ENCODE peak calls at places on chromosomes 6 and 20, in seven cellular contexts. One of them, this sample, is unnamed.

GRCh38 chr6:48560408-48560807 is 449.4 kb upstream of the PTCHD4 start:
- DNase-seq in ovary: no peak
- DNase-seq in ascending aorta: no peak
- DNase-seq in body of pancreas: no peak
- DNase-seq in CD8-positive, alpha-beta T cell: no peak
- DNase-seq in colonic mucosa: no peak
- DNase-seq in foreskin fibroblast: peak
- DNase-seq in this sample: no peak

GRCh38 chr6:12339808-12340487 is 49.8 kb downstream of the EDN1 start:
- DNase-seq in ovary: no peak
- DNase-seq in ascending aorta: no peak
- DNase-seq in body of pancreas: no peak
- DNase-seq in CD8-positive, alpha-beta T cell: no peak
- DNase-seq in colonic mucosa: no peak
- DNase-seq in foreskin fibroblast: no peak
- DNase-seq in this sample: no peak

GRCh38 chr6:159874475-159874874 is 16.3 kb upstream of the MAS1 start:
- DNase-seq in ovary: peak
- DNase-seq in ascending aorta: no peak
- DNase-seq in body of pancreas: peak
- DNase-seq in CD8-positive, alpha-beta T cell: no peak
- DNase-seq in colonic mucosa: no peak
- DNase-seq in foreskin fibroblast: peak
- DNase-seq in this sample: no peak

GRCh38 chr6:136656121-136656520 is 105.9 kb upstream of the MAP7 start:
- DNase-seq in ovary: no peak
- DNase-seq in ascending aorta: no peak
- DNase-seq in body of pancreas: no peak
- DNase-seq in CD8-positive, alpha-beta T cell: no peak
- DNase-seq in colonic mucosa: no peak
- DNase-seq in foreskin fibroblast: no peak
- DNase-seq in this sample: no peak

GRCh38 chr20:7716286-7716972 is 223.8 kb downstream of the HAO1 start:
- DNase-seq in ovary: no peak
- DNase-seq in ascending aorta: no peak
- DNase-seq in body of pancreas: no peak
- DNase-seq in CD8-positive, alpha-beta T cell: no peak
- DNase-seq in colonic mucosa: no peak
- DNase-seq in foreskin fibroblast: no peak
- DNase-seq in this sample: no peak

GRCh38 chr6:19838442-19839236 is 1.5 kb downstream of the ID4 start:
- DNase-seq in ovary: peak
- DNase-seq in ascending aorta: no peak
- DNase-seq in body of pancreas: peak
- DNase-seq in CD8-positive, alpha-beta T cell: no peak
- DNase-seq in colonic mucosa: peak
- DNase-seq in foreskin fibroblast: peak
- DNase-seq in this sample: peak

GRCh38 chr6:73652637-73653570 is 888 bp downstream of the SLC17A5 start:
- DNase-seq in ovary: peak
- DNase-seq in ascending aorta: peak
- DNase-seq in body of pancreas: peak
- DNase-seq in CD8-positive, alpha-beta T cell: peak
- DNase-seq in colonic mucosa: peak
- DNase-seq in foreskin fibroblast: no peak
- DNase-seq in this sample: peak

GRCh38 chr20:48051810-48052491 is 266.7 kb upstream of the SULF2 start:
- DNase-seq in ovary: no peak
- DNase-seq in ascending aorta: no peak
- DNase-seq in body of pancreas: no peak
- DNase-seq in CD8-positive, alpha-beta T cell: no peak
- DNase-seq in colonic mucosa: no peak
- DNase-seq in foreskin fibroblast: peak
- DNase-seq in this sample: no peak

GRCh38 chr6:107075951-107076381 is 39.3 kb downstream of the BEND3 start:
- DNase-seq in ovary: no peak
- DNase-seq in ascending aorta: no peak
- DNase-seq in body of pancreas: no peak
- DNase-seq in CD8-positive, alpha-beta T cell: no peak
- DNase-seq in colonic mucosa: no peak
- DNase-seq in foreskin fibroblast: peak
- DNase-seq in this sample: no peak

GRCh38 chr6:93282521-93283031 is 136.8 kb downstream of the EPHA7 start:
- DNase-seq in ovary: no peak
- DNase-seq in ascending aorta: no peak
- DNase-seq in body of pancreas: no peak
- DNase-seq in CD8-positive, alpha-beta T cell: no peak
- DNase-seq in colonic mucosa: no peak
- DNase-seq in foreskin fibroblast: no peak
- DNase-seq in this sample: no peak

GRCh38 chr6:99736302-99736701 is 129.7 kb downstream of the PRDM13 start:
- DNase-seq in ovary: no peak
- DNase-seq in ascending aorta: no peak
- DNase-seq in body of pancreas: no peak
- DNase-seq in CD8-positive, alpha-beta T cell: no peak
- DNase-seq in colonic mucosa: no peak
- DNase-seq in foreskin fibroblast: no peak
- DNase-seq in this sample: no peak

GRCh38 chr20:37364927-37365272 is 19.0 kb downstream of the SRC start:
- DNase-seq in ovary: peak
- DNase-seq in ascending aorta: no peak
- DNase-seq in body of pancreas: no peak
- DNase-seq in CD8-positive, alpha-beta T cell: no peak
- DNase-seq in colonic mucosa: no peak
- DNase-seq in foreskin fibroblast: no peak
- DNase-seq in this sample: no peak

GRCh38 chr6:94902974-94903628 is 674.2 kb upstream of the MANEA start:
- DNase-seq in ovary: no peak
- DNase-seq in ascending aorta: no peak
- DNase-seq in body of pancreas: no peak
- DNase-seq in CD8-positive, alpha-beta T cell: no peak
- DNase-seq in colonic mucosa: no peak
- DNase-seq in foreskin fibroblast: no peak
- DNase-seq in this sample: no peak

GRCh38 chr6:107491791-107492674 is 2.1 kb downstream of the SOBP start:
- DNase-seq in ovary: peak
- DNase-seq in ascending aorta: no peak
- DNase-seq in body of pancreas: no peak
- DNase-seq in CD8-positive, alpha-beta T cell: no peak
- DNase-seq in colonic mucosa: no peak
- DNase-seq in foreskin fibroblast: peak
- DNase-seq in this sample: no peak

GRCh38 chr6:167292301-167293087 is 1.4 kb downstream of the UNC93A start:
- DNase-seq in ovary: no peak
- DNase-seq in ascending aorta: no peak
- DNase-seq in body of pancreas: no peak
- DNase-seq in CD8-positive, alpha-beta T cell: no peak
- DNase-seq in colonic mucosa: no peak
- DNase-seq in foreskin fibroblast: no peak
- DNase-seq in this sample: no peak
- TF ChIP-seq CTCF in ovary: no peak
- TF ChIP-seq CTCF in ascending aorta: no peak
- TF ChIP-seq CTCF in body of pancreas: no peak
- TF ChIP-seq CTCF in CD8-positive, alpha-beta T cell: no peak
- TF ChIP-seq CTCF in colonic mucosa: no peak
- TF ChIP-seq CTCF in foreskin fibroblast: no peak
- TF ChIP-seq CTCF in this sample: no peak

DNA sequence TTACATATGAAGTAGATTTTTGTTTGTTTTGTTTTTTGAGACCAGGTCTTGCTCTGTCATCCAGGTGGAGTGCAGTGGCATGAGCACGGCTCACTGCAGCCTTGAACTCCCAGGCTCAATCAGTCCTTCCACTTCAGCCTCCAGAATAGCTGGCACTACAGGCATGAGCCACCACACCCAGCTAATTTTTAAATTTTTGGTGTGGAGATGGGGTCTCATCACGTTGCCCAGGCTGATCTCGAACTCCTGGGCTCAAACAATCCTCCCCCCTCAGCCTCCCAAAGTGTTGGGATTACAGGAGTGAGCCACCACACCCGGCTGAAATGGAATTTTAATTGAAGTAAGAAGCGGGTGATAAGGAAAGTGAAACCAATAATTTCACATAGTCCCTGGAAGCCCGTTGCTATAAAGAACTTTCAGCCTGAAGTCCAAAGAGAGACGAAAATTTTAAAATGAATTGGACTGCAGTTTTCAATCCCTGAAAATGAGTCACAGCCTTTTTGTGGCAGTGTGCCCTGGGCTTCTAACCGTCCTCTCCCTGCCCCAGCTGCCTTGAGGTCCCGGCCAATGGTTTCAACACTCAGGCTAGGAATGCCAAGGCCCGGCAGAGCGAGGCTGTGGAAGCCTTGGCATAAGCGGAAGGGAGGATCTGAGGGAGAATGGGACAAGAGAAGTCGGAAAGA is 757 bp downstream of the RAET1E start:
- DNase-seq in ovary: peak
- DNase-seq in ascending aorta: peak
- DNase-seq in body of pancreas: peak
- DNase-seq in CD8-positive, alpha-beta T cell: no peak
- DNase-seq in colonic mucosa: peak
- DNase-seq in foreskin fibroblast: peak
- DNase-seq in this sample: peak
- H3K4me3 ChIP-seq in ovary: peak
- H3K4me3 ChIP-seq in ascending aorta: peak
- H3K4me3 ChIP-seq in body of pancreas: no peak
- H3K4me3 ChIP-seq in CD8-positive, alpha-beta T cell: no peak
- H3K4me3 ChIP-seq in colonic mucosa: peak
- H3K4me3 ChIP-seq in foreskin fibroblast: peak
- H3K4me3 ChIP-seq in this sample: peak

GRCh38 chr6:6583836-6584235 is 4.7 kb upstream of the LY86 start:
- DNase-seq in ovary: no peak
- DNase-seq in ascending aorta: no peak
- DNase-seq in body of pancreas: no peak
- DNase-seq in CD8-positive, alpha-beta T cell: no peak
- DNase-seq in colonic mucosa: no peak
- DNase-seq in foreskin fibroblast: no peak
- DNase-seq in this sample: no peak

GRCh38 chr6:6585003-6585311 is 3.6 kb upstream of the LY86 start:
- DNase-seq in ovary: no peak
- DNase-seq in ascending aorta: no peak
- DNase-seq in body of pancreas: no peak
- DNase-seq in CD8-positive, alpha-beta T cell: no peak
- DNase-seq in colonic mucosa: no peak
- DNase-seq in foreskin fibroblast: no peak
- DNase-seq in this sample: no peak

GRCh38 chr6:6586167-6586566 is 2.4 kb upstream of the LY86 start:
- DNase-seq in ovary: no peak
- DNase-seq in ascending aorta: no peak
- DNase-seq in body of pancreas: no peak
- DNase-seq in CD8-positive, alpha-beta T cell: no peak
- DNase-seq in colonic mucosa: no peak
- DNase-seq in foreskin fibroblast: no peak
- DNase-seq in this sample: no peak

GRCh38 chr6:6582111-6582510 is 6.4 kb upstream of the LY86 start:
- DNase-seq in ovary: no peak
- DNase-seq in ascending aorta: no peak
- DNase-seq in body of pancreas: no peak
- DNase-seq in CD8-positive, alpha-beta T cell: no peak
- DNase-seq in colonic mucosa: no peak
- DNase-seq in foreskin fibroblast: no peak
- DNase-seq in this sample: no peak

GRCh38 chr6:6584310-6585002 is 4.1 kb upstream of the LY86 start:
- DNase-seq in ovary: no peak
- DNase-seq in ascending aorta: no peak
- DNase-seq in body of pancreas: no peak
- DNase-seq in CD8-positive, alpha-beta T cell: no peak
- DNase-seq in colonic mucosa: no peak
- DNase-seq in foreskin fibroblast: no peak
- DNase-seq in this sample: no peak
- TF ChIP-seq CTCF in ovary: no peak
- TF ChIP-seq CTCF in ascending aorta: no peak
- TF ChIP-seq CTCF in body of pancreas: no peak
- TF ChIP-seq CTCF in CD8-positive, alpha-beta T cell: no peak
- TF ChIP-seq CTCF in colonic mucosa: no peak
- TF ChIP-seq CTCF in foreskin fibroblast: no peak
- TF ChIP-seq CTCF in this sample: no peak

GRCh38 chr6:26195924-26196845 is 109.0 kb downstream of the HFE start:
- DNase-seq in ovary: no peak
- DNase-seq in ascending aorta: no peak
- DNase-seq in body of pancreas: no peak
- DNase-seq in CD8-positive, alpha-beta T cell: peak
- DNase-seq in colonic mucosa: peak
- DNase-seq in foreskin fibroblast: no peak
- DNase-seq in this sample: peak

GRCh38 chr6:26194329-26194701 is 107.1 kb downstream of the HFE start:
- DNase-seq in ovary: no peak
- DNase-seq in ascending aorta: no peak
- DNase-seq in body of pancreas: no peak
- DNase-seq in CD8-positive, alpha-beta T cell: no peak
- DNase-seq in colonic mucosa: no peak
- DNase-seq in foreskin fibroblast: no peak
- DNase-seq in this sample: no peak

GRCh38 chr6:26195376-26195923 is 108.2 kb downstream of the HFE start:
- DNase-seq in ovary: peak
- DNase-seq in ascending aorta: peak
- DNase-seq in body of pancreas: peak
- DNase-seq in CD8-positive, alpha-beta T cell: peak
- DNase-seq in colonic mucosa: peak
- DNase-seq in foreskin fibroblast: peak
- DNase-seq in this sample: peak

GRCh38 chr6:26194774-26195375 is 107.6 kb downstream of the HFE start:
- DNase-seq in ovary: no peak
- DNase-seq in ascending aorta: no peak
- DNase-seq in body of pancreas: no peak
- DNase-seq in CD8-positive, alpha-beta T cell: no peak
- DNase-seq in colonic mucosa: no peak
- DNase-seq in foreskin fibroblast: no peak
- DNase-seq in this sample: no peak

GRCh38 chr6:26193467-26194328 is 106.5 kb downstream of the HFE start:
- DNase-seq in ovary: no peak
- DNase-seq in ascending aorta: no peak
- DNase-seq in body of pancreas: no peak
- DNase-seq in CD8-positive, alpha-beta T cell: no peak
- DNase-seq in colonic mucosa: no peak
- DNase-seq in foreskin fibroblast: no peak
- DNase-seq in this sample: no peak
- H3K4me3 ChIP-seq in ovary: no peak
- H3K4me3 ChIP-seq in ascending aorta: no peak
- H3K4me3 ChIP-seq in body of pancreas: no peak
- H3K4me3 ChIP-seq in CD8-positive, alpha-beta T cell: no peak
- H3K4me3 ChIP-seq in colonic mucosa: no peak
- H3K4me3 ChIP-seq in foreskin fibroblast: no peak
- H3K4me3 ChIP-seq in this sample: no peak

GRCh38 chr6:41427642-41428401 is 92.4 kb downstream of the NCR2 start:
- DNase-seq in ovary: peak
- DNase-seq in ascending aorta: no peak
- DNase-seq in body of pancreas: peak
- DNase-seq in CD8-positive, alpha-beta T cell: no peak
- DNase-seq in colonic mucosa: peak
- DNase-seq in foreskin fibroblast: no peak
- DNase-seq in this sample: peak
- TF ChIP-seq CTCF in ovary: no peak
- TF ChIP-seq CTCF in ascending aorta: no peak
- TF ChIP-seq CTCF in body of pancreas: peak
- TF ChIP-seq CTCF in CD8-positive, alpha-beta T cell: no peak
- TF ChIP-seq CTCF in colonic mucosa: no peak
- TF ChIP-seq CTCF in foreskin fibroblast: no peak
- TF ChIP-seq CTCF in this sample: no peak

GRCh38 chr20:17557675-17558006 is 12.2 kb upstream of the DSTN start:
- DNase-seq in ovary: no peak
- DNase-seq in ascending aorta: no peak
- DNase-seq in body of pancreas: peak
- DNase-seq in CD8-positive, alpha-beta T cell: no peak
- DNase-seq in colonic mucosa: peak
- DNase-seq in foreskin fibroblast: peak
- DNase-seq in this sample: peak
- H3K4me3 ChIP-seq in ovary: no peak
- H3K4me3 ChIP-seq in ascending aorta: peak
- H3K4me3 ChIP-seq in body of pancreas: no peak
- H3K4me3 ChIP-seq in CD8-positive, alpha-beta T cell: no peak
- H3K4me3 ChIP-seq in colonic mucosa: no peak
- H3K4me3 ChIP-seq in foreskin fibroblast: peak
- H3K4me3 ChIP-seq in this sample: no peak

GRCh38 chr6:27503436-27504030 is 30.6 kb upstream of the ZNF184 start:
- DNase-seq in ovary: peak
- DNase-seq in ascending aorta: no peak
- DNase-seq in body of pancreas: peak
- DNase-seq in CD8-positive, alpha-beta T cell: peak
- DNase-seq in colonic mucosa: peak
- DNase-seq in foreskin fibroblast: peak
- DNase-seq in this sample: peak
- TF ChIP-seq CTCF in ovary: no peak
- TF ChIP-seq CTCF in ascending aorta: no peak
- TF ChIP-seq CTCF in body of pancreas: no peak
- TF ChIP-seq CTCF in CD8-positive, alpha-beta T cell: no peak
- TF ChIP-seq CTCF in colonic mucosa: no peak
- TF ChIP-seq CTCF in foreskin fibroblast: no peak
- TF ChIP-seq CTCF in this sample: no peak